ENCODE peak calls at places on chromosomes 12 and 14, in eight cellular contexts. O is cardiac muscle cell; H is RPMI8226; K is COR-L47; W is iPS DF 19.7; S is cerebellar cortex; P is endothelial cell; R is CD4-positive, CD25-positive, alpha-beta regulatory T cell. U is an unnamed sample.

GRCh38 chr14:32940066-32940651 is 1.5 kb downstream of the NPAS3 start:
- DNase-seq in O (no peak), H (no peak), K (no peak), W (no peak), S (no peak), P (peak; percentile 15), R (no peak), U (no peak)

GRCh38 chr14:56687123-56687522 is 107.5 kb downstream of the TMEM260 start:
- DNase-seq in O (no peak), H (no peak), K (no peak), W (no peak), S (no peak), P (no peak), R (no peak), U (no peak)

GRCh38 chr14:44204061-44204815 is 302.8 kb downstream of the FSCB start:
- DNase-seq in O (peak; percentile 68), H (no peak), K (no peak), W (peak; percentile 9), S (no peak), P (no peak), R (no peak), U (no peak)

GRCh38 chr12:131618303-131618658 is 92.6 kb upstream of the SFSWAP start:
- DNase-seq in O (peak; percentile 76), H (peak; percentile 37), K (no peak), W (no peak), S (no peak), P (peak; percentile 53), R (no peak), U (no peak)

GRCh38 chr12:80829767-80830166 is 108.0 kb downstream of the LIN7A start:
- DNase-seq in O (no peak), H (no peak), K (no peak), W (no peak), S (no peak), P (no peak), R (no peak), U (no peak)

GRCh38 chr12:94732367-94732990 is 82.1 kb upstream of the TMCC3 start:
- DNase-seq in O (no peak), H (no peak), K (no peak), W (no peak), S (no peak), P (no peak), R (no peak), U (no peak)

GRCh38 chr14:33945329-33945728 is 5.5 kb downstream of the EGLN3 start:
- DNase-seq in O (no peak), H (no peak), K (no peak), W (no peak), S (no peak), P (no peak), R (no peak), U (no peak)

GRCh38 chr14:56491299-56492285 is 88.0 kb upstream of the TMEM260 start:
- DNase-seq in O (peak; percentile 84), H (peak; percentile 31), K (peak; percentile 74), W (peak; percentile 74), S (peak; percentile 85), P (peak; percentile 69), R (peak; percentile 54), U (no peak)